ENCODE peak calls at places on chromosomes 13 and 19, in nine cellular contexts. N is effector memory CD4-positive, alpha-beta T cell; W is epithelial cell of prostate; Y is adrenal gland; D is small intestine; K is CD8-positive, alpha-beta memory T cell; Z is aorta; G is breast epithelium; E is H9. P is an unnamed sample.

GRCh38 chr13:114266241-114266640 is 15.2 kb upstream of the UPF3A start:
- DNase-seq in N (no peak), W (no peak), Y (no peak), D (no peak), K (no peak), Z (no peak), G (no peak), E (no peak), P (no peak)

GRCh38 chr13:30158774-30159445 is 148.4 kb downstream of the KATNAL1 start:
- DNase-seq in N (no peak), W (no peak), Y (no peak), D (peak; percentile 12), K (no peak), Z (no peak), G (peak; percentile 39), E (no peak), P (peak; percentile 32)

GRCh38 chr13:40508767-40509342 is 157.6 kb downstream of the FOXO1 start:
- DNase-seq in N (no peak), W (no peak), Y (no peak), D (no peak), K (peak; percentile 40), Z (no peak), G (no peak), E (no peak), P (no peak)

GRCh38 chr19:50325310-50326100 is 3.7 kb downstream of the KCNC3 start:
- DNase-seq in N (peak; percentile 44), W (no peak), Y (peak; percentile 80), D (peak; percentile 65), K (peak; percentile 66), Z (peak; percentile 82), G (no peak), E (peak; percentile 97), P (no peak)

GRCh38 chr19:29308977-29309520 is 96.1 kb upstream of the UQCRFS1 start:
- DNase-seq in N (no peak), W (no peak), Y (no peak), D (no peak), K (no peak), Z (no peak), G (no peak), E (peak; percentile 69), P (no peak)

GRCh38 chr19:17686027-17686511 is 2.1 kb downstream of the UNC13A start:
- DNase-seq in N (no peak), W (no peak), Y (peak; percentile 75), D (no peak), K (no peak), Z (no peak), G (no peak), E (peak; percentile 58), P (no peak)

GRCh38 chr13:30113531-30113930 is 193.8 kb downstream of the KATNAL1 start:
- DNase-seq in N (no peak), W (no peak), Y (no peak), D (no peak), K (no peak), Z (no peak), G (no peak), E (no peak), P (no peak)

GRCh38 chr13:25654332-25654731 is 282.6 kb downstream of the ATP8A2 start:
- DNase-seq in N (no peak), W (no peak), Y (no peak), D (no peak), K (no peak), Z (no peak), G (no peak), E (no peak), P (no peak)

GRCh38 chr13:113825851-113826250 is 38.0 kb downstream of the GAS6 start:
- DNase-seq in N (no peak), W (no peak), Y (no peak), D (no peak), K (no peak), Z (no peak), G (no peak), E (no peak), P (no peak)

GRCh38 chr19:3019211-3019854 is 9.7 kb downstream of the TLE2 start:
- DNase-seq in N (no peak), W (no peak), Y (no peak), D (no peak), K (no peak), Z (no peak), G (no peak), E (no peak), P (no peak)

GRCh38 chr13:29956771-29957170 is 106.4 kb upstream of the UBL3 start:
- DNase-seq in N (no peak), W (no peak), Y (no peak), D (no peak), K (no peak), Z (no peak), G (no peak), E (no peak), P (no peak)

GRCh38 chr13:102291587-102292218 is 110.1 kb downstream of the FGF14 start:
- DNase-seq in N (no peak), W (no peak), Y (no peak), D (no peak), K (no peak), Z (no peak), G (no peak), E (peak; percentile 33), P (no peak)

GRCh38 chr13:61880576-61881283 is 465.1 kb upstream of the PCDH20 start:
- DNase-seq in N (no peak), W (no peak), Y (no peak), D (peak; percentile 67), K (no peak), Z (no peak), G (no peak), E (peak; percentile 58), P (no peak)

GRCh38 chr13:46382224-46382623 is 4.8 kb downstream of the RUBCNL start:
- DNase-seq in N (no peak), W (no peak), Y (no peak), D (no peak), K (no peak), Z (no peak), G (no peak), E (no peak), P (no peak)
- H3K27ac ChIP-seq in N (no peak overlapping the region), W (no peak overlapping the region), Y (no peak overlapping the region), D (no peak overlapping the region), K (no peak overlapping the region), Z (no peak overlapping the region), G (no peak overlapping the region), E (no peak overlapping the region), P (no peak overlapping the region)

GRCh38 chr19:4185413-4186086 is 3.1 kb downstream of the ANKRD24 start:
- DNase-seq in N (no peak), W (no peak), Y (no peak), D (no peak), K (no peak), Z (no peak), G (no peak), E (no peak), P (no peak)

GRCh38 chr19:4184718-4185352 is 2.3 kb downstream of the ANKRD24 start:
- DNase-seq in N (no peak), W (no peak), Y (no peak), D (no peak), K (no peak), Z (no peak), G (no peak), E (no peak), P (no peak)

GRCh38 chr19:4183967-4184717 is 1.7 kb downstream of the ANKRD24 start:
- DNase-seq in N (no peak), W (no peak), Y (no peak), D (no peak), K (no peak), Z (no peak), G (no peak), E (no peak), P (no peak)

GRCh38 chr19:4181053-4181508 is 1.3 kb downstream of the SIRT6 start:
- DNase-seq in N (no peak), W (no peak), Y (no peak), D (peak; percentile 56), K (no peak), Z (no peak), G (no peak), E (no peak), P (no peak)

GRCh38 chr19:4182082-4182926 is at the start of the genes ANKRD24 and SIRT6:
- DNase-seq in N (peak; percentile 93), W (peak; percentile 85), Y (peak; percentile 98), D (peak; percentile 96), K (peak; percentile 94), Z (peak; percentile 99), G (peak; percentile 90), E (peak; percentile 95), P (peak; percentile 89)
- H3K27ac ChIP-seq in N (peak within 1 kb of the TSS; percentile 86), W (peak within 1 kb of the TSS; percentile 80), Y (peak within 1 kb of the TSS; percentile 55), D (peak within 1 kb of the TSS; percentile 78), K (peak within 1 kb of the TSS; percentile 84), Z (no peak within 1 kb of the TSS), G (peak within 1 kb of the TSS; percentile 64), E (no peak within 1 kb of the TSS), P (peak within 1 kb of the TSS; percentile 85)

DNA sequence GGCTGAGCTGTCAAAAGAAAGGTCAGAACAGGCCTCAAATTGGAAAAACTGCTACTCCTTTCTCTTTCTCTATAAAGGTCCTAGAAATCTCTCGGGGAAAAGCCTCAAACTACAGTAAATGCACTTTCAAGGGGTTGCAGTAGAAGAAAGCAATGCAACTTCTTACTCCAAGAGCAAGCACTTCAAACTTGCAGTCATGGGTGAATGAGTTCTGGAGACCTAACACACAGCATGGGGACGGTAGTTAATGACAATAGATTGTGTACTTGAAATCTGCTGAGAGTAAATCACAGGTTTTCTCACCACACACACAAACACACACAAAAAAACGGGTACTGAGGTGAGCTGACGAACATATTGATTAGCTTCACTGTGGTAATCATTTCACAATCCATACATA is 11.8 kb downstream of the TUBGCP3 start:
- DNase-seq in N (no peak), W (no peak), Y (no peak), D (no peak), K (no peak), Z (no peak), G (no peak), E (no peak), P (no peak)
- H3K27ac ChIP-seq in N (no peak overlapping the region), W (no peak overlapping the region), Y (no peak overlapping the region), D (no peak overlapping the region), K (no peak overlapping the region), Z (no peak overlapping the region), G (no peak overlapping the region), E (no peak overlapping the region), P (no peak overlapping the region)

DNA sequence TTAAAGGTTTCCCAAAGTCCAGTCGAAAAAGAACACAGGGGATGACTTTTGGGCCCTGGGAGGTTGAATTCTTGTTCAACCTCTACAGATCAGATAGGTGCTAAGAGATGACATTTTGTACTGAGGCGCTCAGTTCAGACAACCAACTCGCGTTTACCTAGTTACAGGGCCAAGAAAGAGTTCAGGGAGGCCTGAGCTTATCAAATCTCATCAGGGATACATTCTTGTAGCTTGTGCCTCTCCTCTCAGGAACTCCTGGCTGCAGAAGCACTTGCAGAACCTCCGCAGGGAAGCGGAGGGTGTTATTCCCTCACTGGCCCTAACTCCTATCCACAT is 825 bp downstream of the ZNF776 start:
- DNase-seq in N (no peak), W (no peak), Y (no peak), D (no peak), K (no peak), Z (no peak), G (no peak), E (no peak), P (no peak)
- H3K27ac ChIP-seq in N (no peak overlapping the region), W (peak overlapping the region; percentile 60), Y (no peak overlapping the region), D (peak overlapping the region; percentile 95), K (peak overlapping the region; percentile 87), Z (no peak overlapping the region), G (no peak overlapping the region), E (no peak overlapping the region), P (no peak overlapping the region)